ENCODE peak calls at places on chromosomes 3 and 15, in five cellular contexts. One of them, this sample, is unnamed.

GRCh38 chr3:139653582-139653981 is 24.2 kb downstream of the NMNAT3 start:
- DNase-seq in heart right ventricle: no peak
- DNase-seq in IMR-90: no peak
- DNase-seq in MM.1S: no peak
- DNase-seq in tibial nerve: peak
- DNase-seq in this sample: no peak

GRCh38 chr15:43905755-43906154 is 79.0 kb downstream of the WDR76 start:
- DNase-seq in heart right ventricle: no peak
- DNase-seq in IMR-90: no peak
- DNase-seq in MM.1S: no peak
- DNase-seq in tibial nerve: no peak
- DNase-seq in this sample: no peak

GRCh38 chr15:63805993-63806980 is 27.5 kb downstream of the HERC1 start:
- DNase-seq in heart right ventricle: no peak
- DNase-seq in IMR-90: peak
- DNase-seq in MM.1S: no peak
- DNase-seq in tibial nerve: no peak
- DNase-seq in this sample: no peak

GRCh38 chr3:153379516-153379915 is 217.5 kb downstream of the RAP2B start:
- DNase-seq in heart right ventricle: no peak
- DNase-seq in IMR-90: peak
- DNase-seq in MM.1S: no peak
- DNase-seq in tibial nerve: no peak
- DNase-seq in this sample: no peak

GRCh38 chr3:170741756-170742530 is 128.1 kb downstream of the RPL22L1 start:
- DNase-seq in heart right ventricle: no peak
- DNase-seq in IMR-90: no peak
- DNase-seq in MM.1S: no peak
- DNase-seq in tibial nerve: no peak
- DNase-seq in this sample: no peak

GRCh38 chr3:99249627-99250026 is 348.1 kb upstream of the DCBLD2 start:
- DNase-seq in heart right ventricle: no peak
- DNase-seq in IMR-90: no peak
- DNase-seq in MM.1S: no peak
- DNase-seq in tibial nerve: no peak
- DNase-seq in this sample: no peak

GRCh38 chr3:46407976-46408375 is 917 bp downstream of the CCRL2 start:
- DNase-seq in heart right ventricle: peak
- DNase-seq in IMR-90: no peak
- DNase-seq in MM.1S: no peak
- DNase-seq in tibial nerve: no peak
- DNase-seq in this sample: no peak

GRCh38 chr3:197203714-197204146 is 94.7 kb downstream of the DLG1 start:
- DNase-seq in heart right ventricle: no peak
- DNase-seq in IMR-90: no peak
- DNase-seq in MM.1S: peak
- DNase-seq in tibial nerve: no peak
- DNase-seq in this sample: no peak

GRCh38 chr3:8204846-8205624 is 296.6 kb upstream of the LMCD1 start:
- DNase-seq in heart right ventricle: no peak
- DNase-seq in IMR-90: no peak
- DNase-seq in MM.1S: no peak
- DNase-seq in tibial nerve: no peak
- DNase-seq in this sample: no peak

GRCh38 chr3:71912839-71913495 is 128.0 kb upstream of the PROK2 start:
- DNase-seq in heart right ventricle: no peak
- DNase-seq in IMR-90: no peak
- DNase-seq in MM.1S: no peak
- DNase-seq in tibial nerve: no peak
- DNase-seq in this sample: no peak

GRCh38 chr15:74869372-74869725 is 3.8 kb downstream of the SCAMP2 start:
- DNase-seq in heart right ventricle: no peak
- DNase-seq in IMR-90: no peak
- DNase-seq in MM.1S: no peak
- DNase-seq in tibial nerve: no peak
- DNase-seq in this sample: no peak

DNA sequence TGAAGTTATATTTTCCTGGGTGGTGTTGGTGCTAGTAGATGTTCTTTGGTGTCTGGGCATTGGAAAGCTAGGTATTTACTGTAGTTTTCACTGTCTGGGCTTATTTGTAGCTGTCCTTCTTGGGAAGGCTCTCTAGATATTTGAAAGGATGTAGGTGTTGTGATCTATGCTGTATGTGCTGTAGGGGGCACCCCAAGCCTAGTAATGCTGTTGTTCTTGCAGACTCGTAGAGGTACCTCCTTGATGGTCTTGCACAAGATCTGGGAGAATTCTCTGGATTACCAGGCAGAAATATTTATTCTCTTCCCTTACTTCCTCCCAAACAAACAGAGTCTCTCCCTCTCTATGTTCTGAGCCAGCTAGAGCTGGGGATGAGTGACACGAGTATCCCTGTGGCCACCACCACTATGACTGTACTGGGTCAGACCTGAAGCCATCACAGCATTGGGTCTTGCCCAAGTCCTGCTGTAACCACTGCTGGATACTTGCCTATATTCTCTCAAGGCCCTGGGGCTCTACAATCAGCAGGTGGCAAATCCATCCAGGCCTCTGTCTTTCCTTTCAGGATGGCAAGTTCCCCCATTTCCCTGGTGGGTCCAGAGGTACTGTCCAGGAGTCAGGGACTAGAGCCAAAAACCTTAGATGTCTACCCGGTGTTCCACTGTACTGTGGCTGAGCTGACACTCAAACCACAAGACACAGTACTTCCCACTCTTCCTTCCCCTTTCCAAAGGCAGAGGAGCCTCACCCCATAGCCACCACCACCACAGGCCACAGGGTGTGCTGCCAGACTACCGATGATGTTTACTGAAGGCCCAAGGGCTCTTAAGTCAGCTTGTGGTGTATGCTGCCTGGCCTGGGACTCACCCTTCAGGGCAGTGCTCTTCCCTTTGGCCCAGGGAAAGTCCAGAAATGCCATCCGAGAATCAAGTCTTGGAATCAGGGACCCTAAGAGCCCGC is 195.2 kb upstream of the DPPA4 start:
- DNase-seq in heart right ventricle: no peak
- DNase-seq in IMR-90: peak
- DNase-seq in MM.1S: peak
- DNase-seq in tibial nerve: peak
- DNase-seq in this sample: no peak
- TF ChIP-seq CTCF in heart right ventricle: no peak
- TF ChIP-seq CTCF in IMR-90: peak
- TF ChIP-seq CTCF in MM.1S: peak
- TF ChIP-seq CTCF in tibial nerve: no peak
- TF ChIP-seq CTCF in this sample: peak

DNA sequence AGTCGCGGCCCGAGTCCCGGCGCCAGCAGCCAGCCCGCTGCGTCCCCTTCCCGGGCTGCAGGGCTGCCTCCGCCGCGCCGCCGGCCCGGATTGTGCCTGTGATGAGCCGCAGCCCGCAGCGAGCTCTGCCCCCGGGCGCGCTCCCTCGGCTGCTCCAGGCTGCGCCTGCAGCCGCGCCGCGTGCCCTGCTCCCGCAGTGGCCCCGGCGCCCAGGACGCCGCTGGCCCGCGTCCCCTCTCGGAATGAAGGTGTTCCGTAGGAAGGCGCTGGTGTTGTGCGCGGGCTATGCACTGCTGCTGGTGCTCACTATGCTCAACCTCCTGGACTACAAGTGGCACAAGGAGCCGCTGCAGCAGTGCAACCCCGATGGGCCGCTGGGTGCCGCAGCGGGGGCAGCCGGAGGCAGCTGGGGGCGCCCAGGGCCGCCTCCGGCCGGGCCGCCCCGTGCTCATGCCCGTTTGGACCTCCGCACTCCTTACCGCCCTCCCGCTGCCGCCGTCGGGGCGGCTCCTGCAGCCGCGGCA is 1.2 kb downstream of the CHST2 start:
- DNase-seq in heart right ventricle: peak
- DNase-seq in IMR-90: peak
- DNase-seq in MM.1S: peak
- DNase-seq in tibial nerve: no peak
- DNase-seq in this sample: peak
- TF ChIP-seq CTCF in heart right ventricle: no peak
- TF ChIP-seq CTCF in IMR-90: peak
- TF ChIP-seq CTCF in MM.1S: peak
- TF ChIP-seq CTCF in tibial nerve: peak
- TF ChIP-seq CTCF in this sample: peak

GRCh38 chr15:35439291-35439690 is 106.7 kb downstream of the DPH6 start:
- DNase-seq in heart right ventricle: no peak
- DNase-seq in IMR-90: peak
- DNase-seq in MM.1S: no peak
- DNase-seq in tibial nerve: no peak
- DNase-seq in this sample: no peak

GRCh38 chr15:35436422-35436821 is 109.5 kb downstream of the DPH6 start:
- DNase-seq in heart right ventricle: no peak
- DNase-seq in IMR-90: no peak
- DNase-seq in MM.1S: no peak
- DNase-seq in tibial nerve: no peak
- DNase-seq in this sample: no peak

GRCh38 chr15:35440265-35440664 is 105.7 kb downstream of the DPH6 start:
- DNase-seq in heart right ventricle: no peak
- DNase-seq in IMR-90: no peak
- DNase-seq in MM.1S: no peak
- DNase-seq in tibial nerve: no peak
- DNase-seq in this sample: no peak

GRCh38 chr15:35442734-35443133 is 103.2 kb downstream of the DPH6 start:
- DNase-seq in heart right ventricle: no peak
- DNase-seq in IMR-90: no peak
- DNase-seq in MM.1S: no peak
- DNase-seq in tibial nerve: no peak
- DNase-seq in this sample: no peak

GRCh38 chr15:35437157-35437556 is 108.8 kb downstream of the DPH6 start:
- DNase-seq in heart right ventricle: no peak
- DNase-seq in IMR-90: peak
- DNase-seq in MM.1S: no peak
- DNase-seq in tibial nerve: no peak
- DNase-seq in this sample: no peak
- TF ChIP-seq CTCF in heart right ventricle: no peak
- TF ChIP-seq CTCF in IMR-90: peak
- TF ChIP-seq CTCF in MM.1S: no peak
- TF ChIP-seq CTCF in tibial nerve: no peak
- TF ChIP-seq CTCF in this sample: no peak

GRCh38 chr3:122987726-122988319 is 39.7 kb downstream of the SEMA5B start:
- DNase-seq in heart right ventricle: no peak
- DNase-seq in IMR-90: no peak
- DNase-seq in MM.1S: no peak
- DNase-seq in tibial nerve: no peak
- DNase-seq in this sample: no peak
- TF ChIP-seq CTCF in heart right ventricle: no peak
- TF ChIP-seq CTCF in IMR-90: no peak
- TF ChIP-seq CTCF in MM.1S: no peak
- TF ChIP-seq CTCF in tibial nerve: no peak
- TF ChIP-seq CTCF in this sample: no peak

This sample was measured in GM10248.